ENCODE peak calls at places on chromosomes 16 and 17, in ten cellular contexts. One of them, this sample, is unnamed.
A peak's percentile ranks its signal among the peaks of the same experiment; 100 is the strongest.

GRCh38 chr17:83067718-83068261 is 11.6 kb upstream of the METRNL start:
- DNase-seq in AG09319: no peak
- DNase-seq in uterus: no peak
- DNase-seq in ELR: peak; percentile 50
- DNase-seq in fibroblast of lung: peak; percentile 17
- DNase-seq in NCI-H2081: no peak
- DNase-seq in naive thymus-derived CD8-positive, alpha-beta T cell: no peak
- DNase-seq in adipocyte: no peak
- DNase-seq in mesothelial cell of epicardium: peak; percentile 4
- DNase-seq in effector CD4-positive, alpha-beta T cell: no peak
- DNase-seq in this sample: peak; percentile 23

GRCh38 chr17:27376637-27377547 is 79.4 kb upstream of the KSR1 start:
- DNase-seq in mesothelial cell of epicardium: no peak
- DNase-seq in naive thymus-derived CD8-positive, alpha-beta T cell: no peak
- DNase-seq in NCI-H2081: no peak
- DNase-seq in fibroblast of lung: peak; percentile 58
- DNase-seq in effector CD4-positive, alpha-beta T cell: no peak
- DNase-seq in adipocyte: peak; percentile 25
- DNase-seq in AG09319: no peak
- DNase-seq in uterus: peak; percentile 52
- DNase-seq in ELR: peak; percentile 79
- DNase-seq in this sample: peak; percentile 43

GRCh38 chr17:64309710-64310109 is 46.6 kb upstream of the TEX2 start:
- DNase-seq in NCI-H2081: no peak
- DNase-seq in effector CD4-positive, alpha-beta T cell: no peak
- DNase-seq in ELR: no peak
- DNase-seq in naive thymus-derived CD8-positive, alpha-beta T cell: no peak
- DNase-seq in mesothelial cell of epicardium: no peak
- DNase-seq in AG09319: no peak
- DNase-seq in fibroblast of lung: no peak
- DNase-seq in uterus: peak; percentile 58
- DNase-seq in adipocyte: no peak
- DNase-seq in this sample: no peak

GRCh38 chr17:63972796-63973195 is at the start of gene SCN4A:
- DNase-seq in uterus: no peak
- DNase-seq in ELR: no peak
- DNase-seq in naive thymus-derived CD8-positive, alpha-beta T cell: no peak
- DNase-seq in AG09319: no peak
- DNase-seq in fibroblast of lung: no peak
- DNase-seq in adipocyte: no peak
- DNase-seq in mesothelial cell of epicardium: no peak
- DNase-seq in effector CD4-positive, alpha-beta T cell: no peak
- DNase-seq in NCI-H2081: no peak
- DNase-seq in this sample: no peak

GRCh38 chr16:77353587-77354263 is 81.1 kb downstream of the ADAMTS18 start:
- DNase-seq in naive thymus-derived CD8-positive, alpha-beta T cell: no peak
- DNase-seq in ELR: no peak
- DNase-seq in effector CD4-positive, alpha-beta T cell: no peak
- DNase-seq in NCI-H2081: peak; percentile 12
- DNase-seq in fibroblast of lung: no peak
- DNase-seq in adipocyte: no peak
- DNase-seq in mesothelial cell of epicardium: no peak
- DNase-seq in uterus: no peak
- DNase-seq in AG09319: no peak
- DNase-seq in this sample: no peak

GRCh38 chr17:39110435-39111136 is 40.9 kb downstream of the PLXDC1 start:
- DNase-seq in AG09319: no peak
- DNase-seq in ELR: no peak
- DNase-seq in fibroblast of lung: no peak
- DNase-seq in effector CD4-positive, alpha-beta T cell: no peak
- DNase-seq in naive thymus-derived CD8-positive, alpha-beta T cell: no peak
- DNase-seq in adipocyte: no peak
- DNase-seq in NCI-H2081: peak; percentile 36
- DNase-seq in mesothelial cell of epicardium: no peak
- DNase-seq in uterus: no peak
- DNase-seq in this sample: no peak

GRCh38 chr16:1168837-1169236 is 15.9 kb downstream of the CACNA1H start:
- DNase-seq in naive thymus-derived CD8-positive, alpha-beta T cell: no peak
- DNase-seq in effector CD4-positive, alpha-beta T cell: no peak
- DNase-seq in adipocyte: no peak
- DNase-seq in AG09319: no peak
- DNase-seq in ELR: no peak
- DNase-seq in mesothelial cell of epicardium: no peak
- DNase-seq in NCI-H2081: no peak
- DNase-seq in uterus: no peak
- DNase-seq in fibroblast of lung: no peak
- DNase-seq in this sample: no peak

GRCh38 chr16:89864421-89864820 is 9.0 kb upstream of the TCF25 start:
- DNase-seq in ELR: peak; percentile 55
- DNase-seq in fibroblast of lung: no peak
- DNase-seq in mesothelial cell of epicardium: no peak
- DNase-seq in uterus: no peak
- DNase-seq in effector CD4-positive, alpha-beta T cell: no peak
- DNase-seq in naive thymus-derived CD8-positive, alpha-beta T cell: no peak
- DNase-seq in AG09319: no peak
- DNase-seq in adipocyte: peak; percentile 27
- DNase-seq in NCI-H2081: no peak
- DNase-seq in this sample: no peak

GRCh38 chr16:54077412-54077821 is 209.2 kb downstream of the IRX3 start:
- DNase-seq in fibroblast of lung: peak; percentile 64
- DNase-seq in naive thymus-derived CD8-positive, alpha-beta T cell: no peak
- DNase-seq in effector CD4-positive, alpha-beta T cell: no peak
- DNase-seq in uterus: no peak
- DNase-seq in mesothelial cell of epicardium: no peak
- DNase-seq in AG09319: no peak
- DNase-seq in adipocyte: peak; percentile 25
- DNase-seq in NCI-H2081: no peak
- DNase-seq in ELR: peak; percentile 93
- DNase-seq in this sample: peak; percentile 69

GRCh38 chr16:15757630-15758251 is 99.1 kb downstream of the MYH11 start:
- DNase-seq in adipocyte: no peak
- DNase-seq in NCI-H2081: no peak
- DNase-seq in effector CD4-positive, alpha-beta T cell: no peak
- DNase-seq in mesothelial cell of epicardium: no peak
- DNase-seq in uterus: no peak
- DNase-seq in AG09319: no peak
- DNase-seq in ELR: no peak
- DNase-seq in naive thymus-derived CD8-positive, alpha-beta T cell: no peak
- DNase-seq in fibroblast of lung: no peak
- DNase-seq in this sample: no peak

GRCh38 chr17:62735027-62735651 is 73.0 kb downstream of the MARCHF10 start:
- DNase-seq in mesothelial cell of epicardium: no peak
- DNase-seq in adipocyte: no peak
- DNase-seq in ELR: no peak
- DNase-seq in AG09319: no peak
- DNase-seq in uterus: no peak
- DNase-seq in effector CD4-positive, alpha-beta T cell: no peak
- DNase-seq in fibroblast of lung: no peak
- DNase-seq in NCI-H2081: no peak
- DNase-seq in naive thymus-derived CD8-positive, alpha-beta T cell: no peak
- DNase-seq in this sample: no peak

GRCh38 chr16:50059669-50060068 is 6.1 kb upstream of the HEATR3 start:
- DNase-seq in NCI-H2081: no peak
- DNase-seq in uterus: no peak
- DNase-seq in fibroblast of lung: no peak
- DNase-seq in ELR: no peak
- DNase-seq in mesothelial cell of epicardium: no peak
- DNase-seq in AG09319: no peak
- DNase-seq in effector CD4-positive, alpha-beta T cell: no peak
- DNase-seq in naive thymus-derived CD8-positive, alpha-beta T cell: no peak
- DNase-seq in adipocyte: no peak
- DNase-seq in this sample: no peak

GRCh38 chr17:3914319-3914685 is 2.0 kb downstream of the P2RX1 start:
- DNase-seq in adipocyte: no peak
- DNase-seq in NCI-H2081: no peak
- DNase-seq in naive thymus-derived CD8-positive, alpha-beta T cell: no peak
- DNase-seq in uterus: no peak
- DNase-seq in fibroblast of lung: no peak
- DNase-seq in ELR: no peak
- DNase-seq in effector CD4-positive, alpha-beta T cell: no peak
- DNase-seq in AG09319: no peak
- DNase-seq in mesothelial cell of epicardium: no peak
- DNase-seq in this sample: no peak

GRCh38 chr17:47694018-47694817 is at the start of gene TBKBP1:
- DNase-seq in ELR: peak; percentile 53
- DNase-seq in AG09319: no peak
- DNase-seq in NCI-H2081: peak; percentile 53
- DNase-seq in mesothelial cell of epicardium: peak; percentile 71
- DNase-seq in adipocyte: peak; percentile 81
- DNase-seq in fibroblast of lung: peak; percentile 77
- DNase-seq in effector CD4-positive, alpha-beta T cell: peak; percentile 46
- DNase-seq in uterus: peak; percentile 47
- DNase-seq in naive thymus-derived CD8-positive, alpha-beta T cell: peak; percentile 24
- DNase-seq in this sample: no peak

GRCh38 chr16:68356249-68356918 is 45.6 kb downstream of the PRMT7 start:
- DNase-seq in uterus: no peak
- DNase-seq in adipocyte: no peak
- DNase-seq in fibroblast of lung: no peak
- DNase-seq in naive thymus-derived CD8-positive, alpha-beta T cell: peak; percentile 71
- DNase-seq in effector CD4-positive, alpha-beta T cell: peak; percentile 30
- DNase-seq in ELR: no peak
- DNase-seq in NCI-H2081: no peak
- DNase-seq in AG09319: no peak
- DNase-seq in mesothelial cell of epicardium: no peak
- DNase-seq in this sample: no peak

GRCh38 chr16:14168146-14168545 is 97.0 kb downstream of the MRTFB start:
- DNase-seq in AG09319: no peak
- DNase-seq in fibroblast of lung: peak; percentile 48
- DNase-seq in mesothelial cell of epicardium: no peak
- DNase-seq in naive thymus-derived CD8-positive, alpha-beta T cell: no peak
- DNase-seq in ELR: no peak
- DNase-seq in adipocyte: no peak
- DNase-seq in NCI-H2081: no peak
- DNase-seq in effector CD4-positive, alpha-beta T cell: no peak
- DNase-seq in uterus: no peak
- DNase-seq in this sample: no peak

GRCh38 chr16:78175287-78175686 is 75.8 kb downstream of the WWOX start:
- DNase-seq in AG09319: no peak
- DNase-seq in mesothelial cell of epicardium: no peak
- DNase-seq in NCI-H2081: no peak
- DNase-seq in uterus: no peak
- DNase-seq in ELR: no peak
- DNase-seq in effector CD4-positive, alpha-beta T cell: no peak
- DNase-seq in fibroblast of lung: peak; percentile 2
- DNase-seq in naive thymus-derived CD8-positive, alpha-beta T cell: no peak
- DNase-seq in adipocyte: no peak
- DNase-seq in this sample: no peak

GRCh38 chr17:80678621-80679020 is 134.0 kb downstream of the RPTOR start:
- DNase-seq in ELR: peak; percentile 99
- DNase-seq in uterus: no peak
- DNase-seq in naive thymus-derived CD8-positive, alpha-beta T cell: no peak
- DNase-seq in AG09319: no peak
- DNase-seq in effector CD4-positive, alpha-beta T cell: peak; percentile 17
- DNase-seq in NCI-H2081: no peak
- DNase-seq in mesothelial cell of epicardium: no peak
- DNase-seq in fibroblast of lung: peak; percentile 64
- DNase-seq in adipocyte: peak; percentile 50
- DNase-seq in this sample: peak; percentile 91

GRCh38 chr17:20156196-20157077 is 147.3 kb downstream of the SPECC1 start:
- DNase-seq in adipocyte: peak; percentile 65
- DNase-seq in AG09319: no peak
- DNase-seq in effector CD4-positive, alpha-beta T cell: no peak
- DNase-seq in ELR: peak; percentile 72
- DNase-seq in naive thymus-derived CD8-positive, alpha-beta T cell: peak; percentile 11
- DNase-seq in NCI-H2081: peak; percentile 31
- DNase-seq in mesothelial cell of epicardium: peak; percentile 38
- DNase-seq in uterus: peak; percentile 33
- DNase-seq in fibroblast of lung: peak; percentile 31
- DNase-seq in this sample: no peak

GRCh38 chr17:30124273-30124796 is 7.7 kb downstream of the NSRP1 start:
- DNase-seq in mesothelial cell of epicardium: no peak
- DNase-seq in fibroblast of lung: no peak
- DNase-seq in adipocyte: no peak
- DNase-seq in effector CD4-positive, alpha-beta T cell: no peak
- DNase-seq in AG09319: no peak
- DNase-seq in NCI-H2081: no peak
- DNase-seq in naive thymus-derived CD8-positive, alpha-beta T cell: no peak
- DNase-seq in ELR: no peak
- DNase-seq in uterus: no peak
- DNase-seq in this sample: no peak

GRCh38 chr16:86245895-86246294 is 264.4 kb upstream of the FOXF1 start:
- DNase-seq in naive thymus-derived CD8-positive, alpha-beta T cell: no peak
- DNase-seq in ELR: no peak
- DNase-seq in fibroblast of lung: no peak
- DNase-seq in adipocyte: no peak
- DNase-seq in uterus: no peak
- DNase-seq in effector CD4-positive, alpha-beta T cell: no peak
- DNase-seq in NCI-H2081: no peak
- DNase-seq in AG09319: no peak
- DNase-seq in mesothelial cell of epicardium: no peak
- DNase-seq in this sample: no peak

GRCh38 chr16:46687486-46687885 is 1.5 kb downstream of the VPS35 start:
- DNase-seq in effector CD4-positive, alpha-beta T cell: no peak
- DNase-seq in adipocyte: no peak
- DNase-seq in uterus: no peak
- DNase-seq in NCI-H2081: no peak
- DNase-seq in ELR: no peak
- DNase-seq in naive thymus-derived CD8-positive, alpha-beta T cell: no peak
- DNase-seq in mesothelial cell of epicardium: no peak
- DNase-seq in AG09319: no peak
- DNase-seq in fibroblast of lung: no peak
- DNase-seq in this sample: no peak

GRCh38 chr16:4777339-4778049 is 10.5 kb upstream of the ZNF500 start:
- DNase-seq in ELR: no peak
- DNase-seq in mesothelial cell of epicardium: no peak
- DNase-seq in naive thymus-derived CD8-positive, alpha-beta T cell: no peak
- DNase-seq in AG09319: no peak
- DNase-seq in uterus: no peak
- DNase-seq in adipocyte: no peak
- DNase-seq in effector CD4-positive, alpha-beta T cell: no peak
- DNase-seq in fibroblast of lung: no peak
- DNase-seq in NCI-H2081: no peak
- DNase-seq in this sample: no peak

GRCh38 chr16:78211200-78211599 is 111.7 kb downstream of the WWOX start:
- DNase-seq in adipocyte: no peak
- DNase-seq in fibroblast of lung: no peak
- DNase-seq in ELR: no peak
- DNase-seq in mesothelial cell of epicardium: no peak
- DNase-seq in effector CD4-positive, alpha-beta T cell: no peak
- DNase-seq in NCI-H2081: no peak
- DNase-seq in naive thymus-derived CD8-positive, alpha-beta T cell: no peak
- DNase-seq in AG09319: no peak
- DNase-seq in uterus: no peak
- DNase-seq in this sample: no peak

GRCh38 chr16:55487048-55487803 is 8.2 kb downstream of the MMP2 start:
- DNase-seq in uterus: peak; percentile 90
- DNase-seq in NCI-H2081: no peak
- DNase-seq in ELR: peak; percentile 55
- DNase-seq in fibroblast of lung: peak; percentile 97
- DNase-seq in naive thymus-derived CD8-positive, alpha-beta T cell: no peak
- DNase-seq in adipocyte: peak; percentile 91
- DNase-seq in mesothelial cell of epicardium: no peak
- DNase-seq in effector CD4-positive, alpha-beta T cell: no peak
- DNase-seq in AG09319: peak; percentile 94
- DNase-seq in this sample: peak; percentile 94

GRCh38 chr17:64491034-64491860 is 5.6 kb downstream of the POLG2 start:
- DNase-seq in naive thymus-derived CD8-positive, alpha-beta T cell: no peak
- DNase-seq in effector CD4-positive, alpha-beta T cell: peak; percentile 24
- DNase-seq in ELR: peak; percentile 66
- DNase-seq in mesothelial cell of epicardium: no peak
- DNase-seq in uterus: no peak
- DNase-seq in fibroblast of lung: peak; percentile 63
- DNase-seq in AG09319: no peak
- DNase-seq in NCI-H2081: no peak
- DNase-seq in adipocyte: peak; percentile 55
- DNase-seq in this sample: peak; percentile 40

GRCh38 chr16:14307623-14308356 is 236.7 kb downstream of the MRTFB start:
- DNase-seq in AG09319: no peak
- DNase-seq in mesothelial cell of epicardium: no peak
- DNase-seq in naive thymus-derived CD8-positive, alpha-beta T cell: no peak
- DNase-seq in uterus: no peak
- DNase-seq in ELR: peak; percentile 49
- DNase-seq in NCI-H2081: no peak
- DNase-seq in effector CD4-positive, alpha-beta T cell: no peak
- DNase-seq in fibroblast of lung: no peak
- DNase-seq in adipocyte: peak; percentile 32
- DNase-seq in this sample: peak; percentile 45

GRCh38 chr16:52574105-52574437 is 27.1 kb upstream of the TOX3 start:
- DNase-seq in fibroblast of lung: no peak
- DNase-seq in NCI-H2081: no peak
- DNase-seq in adipocyte: no peak
- DNase-seq in uterus: no peak
- DNase-seq in naive thymus-derived CD8-positive, alpha-beta T cell: no peak
- DNase-seq in AG09319: no peak
- DNase-seq in mesothelial cell of epicardium: no peak
- DNase-seq in ELR: no peak
- DNase-seq in effector CD4-positive, alpha-beta T cell: no peak
- DNase-seq in this sample: no peak

This sample was measured in HCEC 1CT.